ENCODE peak calls at places on chromosomes 13 and 19, in ten cellular contexts. One of them, this sample, is unnamed. For H3K36me3, the result is how much of the 10 kb centered on the place peaks cover.

GRCh38 chr13:51015973-51016372 is 95.1 kb downstream of the C13orf42 start:
- DNase-seq in naive thymus-derived CD4-positive, alpha-beta T cell: no peak
- DNase-seq in heart right ventricle: no peak
- DNase-seq in MM.1S: no peak
- DNase-seq in suprapubic skin: no peak
- DNase-seq in DND-41: no peak
- DNase-seq in small intestine: no peak
- DNase-seq in effector memory CD4-positive, alpha-beta T cell: no peak
- DNase-seq in uterus: no peak
- DNase-seq in psoas muscle: no peak
- DNase-seq in this sample: no peak

GRCh38 chr13:36612242-36612641 is 61.6 kb upstream of the SERTM1 start:
- DNase-seq in naive thymus-derived CD4-positive, alpha-beta T cell: no peak
- DNase-seq in heart right ventricle: no peak
- DNase-seq in MM.1S: no peak
- DNase-seq in suprapubic skin: no peak
- DNase-seq in DND-41: no peak
- DNase-seq in small intestine: no peak
- DNase-seq in effector memory CD4-positive, alpha-beta T cell: no peak
- DNase-seq in uterus: no peak
- DNase-seq in psoas muscle: no peak
- DNase-seq in this sample: no peak

GRCh38 chr13:72782717-72783116 is 784 bp downstream of the PIBF1 start:
- DNase-seq in naive thymus-derived CD4-positive, alpha-beta T cell: no peak
- DNase-seq in heart right ventricle: no peak
- DNase-seq in MM.1S: no peak
- DNase-seq in suprapubic skin: no peak
- DNase-seq in DND-41: no peak
- DNase-seq in small intestine: no peak
- DNase-seq in effector memory CD4-positive, alpha-beta T cell: no peak
- DNase-seq in uterus: no peak
- DNase-seq in psoas muscle: no peak
- DNase-seq in this sample: peak

GRCh38 chr13:101417043-101417406 is 717 bp upstream of the NALCN start:
- DNase-seq in naive thymus-derived CD4-positive, alpha-beta T cell: no peak
- DNase-seq in heart right ventricle: no peak
- DNase-seq in MM.1S: no peak
- DNase-seq in suprapubic skin: no peak
- DNase-seq in DND-41: no peak
- DNase-seq in small intestine: no peak
- DNase-seq in effector memory CD4-positive, alpha-beta T cell: no peak
- DNase-seq in uterus: no peak
- DNase-seq in psoas muscle: no peak
- DNase-seq in this sample: no peak

GRCh38 chr13:111031531-111031961 is 83.6 kb upstream of the ARHGEF7 start:
- DNase-seq in naive thymus-derived CD4-positive, alpha-beta T cell: no peak
- DNase-seq in heart right ventricle: no peak
- DNase-seq in MM.1S: no peak
- DNase-seq in suprapubic skin: no peak
- DNase-seq in DND-41: peak
- DNase-seq in small intestine: no peak
- DNase-seq in effector memory CD4-positive, alpha-beta T cell: no peak
- DNase-seq in uterus: no peak
- DNase-seq in psoas muscle: peak
- DNase-seq in this sample: no peak

GRCh38 chr19:3665681-3666544 is 34.4 kb downstream of the PIP5K1C start:
- DNase-seq in naive thymus-derived CD4-positive, alpha-beta T cell: peak
- DNase-seq in heart right ventricle: peak
- DNase-seq in MM.1S: peak
- DNase-seq in suprapubic skin: peak
- DNase-seq in DND-41: peak
- DNase-seq in small intestine: peak
- DNase-seq in effector memory CD4-positive, alpha-beta T cell: peak
- DNase-seq in uterus: peak
- DNase-seq in psoas muscle: peak
- DNase-seq in this sample: peak

GRCh38 chr13:50993908-50994307 is 84.3 kb downstream of the RNASEH2B start:
- DNase-seq in naive thymus-derived CD4-positive, alpha-beta T cell: no peak
- DNase-seq in heart right ventricle: no peak
- DNase-seq in MM.1S: no peak
- DNase-seq in suprapubic skin: no peak
- DNase-seq in DND-41: no peak
- DNase-seq in small intestine: no peak
- DNase-seq in effector memory CD4-positive, alpha-beta T cell: no peak
- DNase-seq in uterus: peak
- DNase-seq in psoas muscle: no peak
- DNase-seq in this sample: no peak

GRCh38 chr13:33642374-33643065 is 175.4 kb upstream of the RFC3 start:
- DNase-seq in naive thymus-derived CD4-positive, alpha-beta T cell: no peak
- DNase-seq in heart right ventricle: no peak
- DNase-seq in MM.1S: no peak
- DNase-seq in suprapubic skin: no peak
- DNase-seq in DND-41: no peak
- DNase-seq in small intestine: peak
- DNase-seq in effector memory CD4-positive, alpha-beta T cell: no peak
- DNase-seq in uterus: peak
- DNase-seq in psoas muscle: peak
- DNase-seq in this sample: no peak

GRCh38 chr19:30228726-30229523 is 143.3 kb upstream of the ZNF536 start:
- DNase-seq in naive thymus-derived CD4-positive, alpha-beta T cell: no peak
- DNase-seq in heart right ventricle: no peak
- DNase-seq in MM.1S: no peak
- DNase-seq in suprapubic skin: no peak
- DNase-seq in DND-41: no peak
- DNase-seq in small intestine: no peak
- DNase-seq in effector memory CD4-positive, alpha-beta T cell: no peak
- DNase-seq in uterus: no peak
- DNase-seq in psoas muscle: no peak
- DNase-seq in this sample: no peak

GRCh38 chr19:28705008-28705407 is 507.9 kb downstream of the UQCRFS1 start:
- DNase-seq in naive thymus-derived CD4-positive, alpha-beta T cell: no peak
- DNase-seq in heart right ventricle: no peak
- DNase-seq in MM.1S: no peak
- DNase-seq in suprapubic skin: no peak
- DNase-seq in DND-41: no peak
- DNase-seq in small intestine: no peak
- DNase-seq in effector memory CD4-positive, alpha-beta T cell: no peak
- DNase-seq in uterus: no peak
- DNase-seq in psoas muscle: no peak
- DNase-seq in this sample: peak

GRCh38 chr19:35106291-35106583 is 9.4 kb upstream of the FXYD3 start:
- DNase-seq in naive thymus-derived CD4-positive, alpha-beta T cell: no peak
- DNase-seq in heart right ventricle: no peak
- DNase-seq in MM.1S: no peak
- DNase-seq in suprapubic skin: no peak
- DNase-seq in DND-41: no peak
- DNase-seq in small intestine: no peak
- DNase-seq in effector memory CD4-positive, alpha-beta T cell: no peak
- DNase-seq in uterus: no peak
- DNase-seq in psoas muscle: no peak
- DNase-seq in this sample: no peak

GRCh38 chr13:33235078-33235477 is 50.5 kb downstream of the STARD13 start:
- DNase-seq in naive thymus-derived CD4-positive, alpha-beta T cell: no peak
- DNase-seq in heart right ventricle: no peak
- DNase-seq in MM.1S: no peak
- DNase-seq in suprapubic skin: no peak
- DNase-seq in DND-41: no peak
- DNase-seq in small intestine: no peak
- DNase-seq in effector memory CD4-positive, alpha-beta T cell: no peak
- DNase-seq in uterus: no peak
- DNase-seq in psoas muscle: no peak
- DNase-seq in this sample: no peak

GRCh38 chr19:33749619-33750175 is 47.0 kb upstream of the KCTD15 start:
- DNase-seq in naive thymus-derived CD4-positive, alpha-beta T cell: no peak
- DNase-seq in heart right ventricle: no peak
- DNase-seq in MM.1S: no peak
- DNase-seq in suprapubic skin: no peak
- DNase-seq in DND-41: no peak
- DNase-seq in small intestine: no peak
- DNase-seq in effector memory CD4-positive, alpha-beta T cell: no peak
- DNase-seq in uterus: no peak
- DNase-seq in psoas muscle: no peak
- DNase-seq in this sample: no peak

GRCh38 chr19:33295621-33296472 is 6.5 kb downstream of the CEBPA start:
- DNase-seq in naive thymus-derived CD4-positive, alpha-beta T cell: no peak
- DNase-seq in heart right ventricle: no peak
- DNase-seq in MM.1S: no peak
- DNase-seq in suprapubic skin: peak
- DNase-seq in DND-41: no peak
- DNase-seq in small intestine: no peak
- DNase-seq in effector memory CD4-positive, alpha-beta T cell: no peak
- DNase-seq in uterus: no peak
- DNase-seq in psoas muscle: no peak
- DNase-seq in this sample: no peak

GRCh38 chr19:30070198-30070969 is 128.3 kb downstream of the URI1 start:
- DNase-seq in naive thymus-derived CD4-positive, alpha-beta T cell: no peak
- DNase-seq in heart right ventricle: no peak
- DNase-seq in MM.1S: no peak
- DNase-seq in suprapubic skin: peak
- DNase-seq in DND-41: no peak
- DNase-seq in small intestine: no peak
- DNase-seq in effector memory CD4-positive, alpha-beta T cell: no peak
- DNase-seq in uterus: no peak
- DNase-seq in psoas muscle: no peak
- DNase-seq in this sample: no peak

GRCh38 chr13:100636441-100636840 is 38.2 kb downstream of the TMTC4 start:
- DNase-seq in naive thymus-derived CD4-positive, alpha-beta T cell: no peak
- DNase-seq in heart right ventricle: no peak
- DNase-seq in MM.1S: no peak
- DNase-seq in suprapubic skin: no peak
- DNase-seq in DND-41: no peak
- DNase-seq in small intestine: no peak
- DNase-seq in effector memory CD4-positive, alpha-beta T cell: no peak
- DNase-seq in uterus: no peak
- DNase-seq in psoas muscle: no peak
- DNase-seq in this sample: no peak

GRCh38 chr19:21604351-21604926 is 99.0 kb downstream of the ZNF429 start:
- DNase-seq in naive thymus-derived CD4-positive, alpha-beta T cell: peak
- DNase-seq in heart right ventricle: no peak
- DNase-seq in MM.1S: no peak
- DNase-seq in suprapubic skin: no peak
- DNase-seq in DND-41: peak
- DNase-seq in small intestine: peak
- DNase-seq in effector memory CD4-positive, alpha-beta T cell: no peak
- DNase-seq in uterus: no peak
- DNase-seq in psoas muscle: no peak
- DNase-seq in this sample: peak

DNA sequence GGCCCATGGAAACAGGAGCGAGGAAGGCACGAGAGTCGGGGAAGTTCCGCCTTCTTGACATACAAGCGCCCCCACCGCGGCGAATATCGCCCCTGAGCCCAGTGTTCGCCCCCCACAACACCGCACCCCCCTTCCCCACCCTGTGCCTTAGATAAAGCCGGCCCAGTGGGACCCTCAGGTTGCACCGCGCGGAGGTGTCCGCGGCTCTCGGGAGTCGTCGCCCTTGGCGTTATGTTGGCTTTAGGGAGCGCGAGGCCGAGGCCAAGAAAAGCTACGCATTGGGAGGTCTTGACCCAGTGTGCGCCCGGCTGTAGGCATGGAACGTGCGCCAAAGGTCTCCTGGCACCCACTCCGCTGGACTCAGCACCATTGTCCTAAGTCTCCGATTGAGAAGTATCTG is 603 bp upstream of the ZNF132 start:
- DNase-seq in naive thymus-derived CD4-positive, alpha-beta T cell: no peak
- DNase-seq in heart right ventricle: no peak
- DNase-seq in MM.1S: no peak
- DNase-seq in suprapubic skin: no peak
- DNase-seq in DND-41: no peak
- DNase-seq in small intestine: no peak
- DNase-seq in effector memory CD4-positive, alpha-beta T cell: no peak
- DNase-seq in uterus: no peak
- DNase-seq in psoas muscle: no peak
- DNase-seq in this sample: no peak
- H3K27ac ChIP-seq in naive thymus-derived CD4-positive, alpha-beta T cell: peak
- H3K27ac ChIP-seq in heart right ventricle: peak
- H3K27ac ChIP-seq in MM.1S: no peak
- H3K27ac ChIP-seq in suprapubic skin: peak
- H3K27ac ChIP-seq in DND-41: no peak
- H3K27ac ChIP-seq in small intestine: peak
- H3K27ac ChIP-seq in effector memory CD4-positive, alpha-beta T cell: peak
- H3K27ac ChIP-seq in uterus: peak
- H3K27ac ChIP-seq in psoas muscle: peak
- H3K27ac ChIP-seq in this sample: no peak

GRCh38 chr19:5257155-5258045 is 83.2 kb downstream of the PTPRS start:
- DNase-seq in naive thymus-derived CD4-positive, alpha-beta T cell: no peak
- DNase-seq in heart right ventricle: no peak
- DNase-seq in MM.1S: no peak
- DNase-seq in suprapubic skin: no peak
- DNase-seq in DND-41: no peak
- DNase-seq in small intestine: no peak
- DNase-seq in effector memory CD4-positive, alpha-beta T cell: no peak
- DNase-seq in uterus: no peak
- DNase-seq in psoas muscle: no peak
- DNase-seq in this sample: no peak
- H3K36me3 ChIP-seq in naive thymus-derived CD4-positive, alpha-beta T cell: under half
- H3K36me3 ChIP-seq in heart right ventricle: under half
- H3K36me3 ChIP-seq in MM.1S: under half
- H3K36me3 ChIP-seq in suprapubic skin: under half
- H3K36me3 ChIP-seq in DND-41: under half
- H3K36me3 ChIP-seq in small intestine: under half
- H3K36me3 ChIP-seq in effector memory CD4-positive, alpha-beta T cell: under half
- H3K36me3 ChIP-seq in uterus: under half
- H3K36me3 ChIP-seq in psoas muscle: under half
- H3K36me3 ChIP-seq in this sample: under half

GRCh38 chr19:47035127-47035494 is 13.3 kb downstream of the TMEM160 start:
- DNase-seq in naive thymus-derived CD4-positive, alpha-beta T cell: no peak
- DNase-seq in heart right ventricle: no peak
- DNase-seq in MM.1S: no peak
- DNase-seq in suprapubic skin: no peak
- DNase-seq in DND-41: no peak
- DNase-seq in small intestine: peak
- DNase-seq in effector memory CD4-positive, alpha-beta T cell: no peak
- DNase-seq in uterus: no peak
- DNase-seq in psoas muscle: no peak
- DNase-seq in this sample: peak
- H3K27ac ChIP-seq in naive thymus-derived CD4-positive, alpha-beta T cell: peak
- H3K27ac ChIP-seq in heart right ventricle: no peak
- H3K27ac ChIP-seq in MM.1S: no peak
- H3K27ac ChIP-seq in suprapubic skin: peak
- H3K27ac ChIP-seq in DND-41: peak
- H3K27ac ChIP-seq in small intestine: peak
- H3K27ac ChIP-seq in effector memory CD4-positive, alpha-beta T cell: no peak
- H3K27ac ChIP-seq in uterus: no peak
- H3K27ac ChIP-seq in psoas muscle: no peak
- H3K27ac ChIP-seq in this sample: peak

DNA sequence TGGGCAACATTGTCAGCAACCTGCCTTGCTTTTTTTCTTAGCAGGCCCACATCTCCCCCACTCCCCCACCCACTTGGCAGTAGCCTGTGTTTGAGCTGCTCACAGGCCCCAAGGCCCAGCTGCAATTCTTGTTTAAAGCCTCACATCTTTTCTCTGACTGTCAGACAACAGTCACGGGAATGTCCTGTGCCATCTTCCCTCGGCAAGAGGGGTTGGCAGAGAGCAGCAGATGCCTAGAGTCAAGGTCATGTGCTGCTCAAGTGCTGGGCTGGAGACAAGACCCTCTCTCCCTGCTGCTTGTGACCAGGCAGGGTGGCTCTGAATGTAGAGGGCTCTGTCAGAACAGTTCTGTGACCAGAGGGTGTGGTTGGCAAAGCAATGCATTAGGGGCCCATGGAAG is 47.4 kb downstream of the BBC3 start:
- DNase-seq in naive thymus-derived CD4-positive, alpha-beta T cell: no peak
- DNase-seq in heart right ventricle: no peak
- DNase-seq in MM.1S: no peak
- DNase-seq in suprapubic skin: no peak
- DNase-seq in DND-41: no peak
- DNase-seq in small intestine: no peak
- DNase-seq in effector memory CD4-positive, alpha-beta T cell: no peak
- DNase-seq in uterus: no peak
- DNase-seq in psoas muscle: no peak
- DNase-seq in this sample: no peak
- H3K36me3 ChIP-seq in naive thymus-derived CD4-positive, alpha-beta T cell: under half
- H3K36me3 ChIP-seq in heart right ventricle: half or more
- H3K36me3 ChIP-seq in MM.1S: under half
- H3K36me3 ChIP-seq in suprapubic skin: under half
- H3K36me3 ChIP-seq in DND-41: half or more
- H3K36me3 ChIP-seq in small intestine: under half
- H3K36me3 ChIP-seq in effector memory CD4-positive, alpha-beta T cell: under half
- H3K36me3 ChIP-seq in uterus: under half
- H3K36me3 ChIP-seq in psoas muscle: under half
- H3K36me3 ChIP-seq in this sample: under half